ENCODE peak calls at places on chromosome 1, in nine cellular contexts. B, F, T, V, L, H, U, N and E are unnamed samples.

GRCh38 chr1:154750681-154751665 is 119.1 kb downstream of the KCNN3 start:
- DNase-seq in B (no peak), F (no peak), T (no peak), V (no peak), L (no peak), H (no peak), U (no peak), N (no peak), E (no peak)

GRCh38 chr1:162387226-162388082 is 5.9 kb downstream of the C1orf226 start:
- DNase-seq in B (no peak), F (no peak), T (no peak), V (no peak), L (no peak), H (no peak), U (no peak), N (peak), E (no peak)

GRCh38 chr1:54806931-54807611 is 5.9 kb upstream of the TTC22 start:
- DNase-seq in B (no peak), F (peak), T (no peak), V (no peak), L (no peak), H (peak), U (no peak), N (no peak), E (peak)

GRCh38 chr1:19336543-19336942 is 24.4 kb downstream of the SLC66A1 start:
- DNase-seq in B (peak), F (no peak), T (no peak), V (no peak), L (no peak), H (no peak), U (no peak), N (no peak), E (no peak)

GRCh38 chr1:38173157-38173831 is 126.7 kb upstream of the POU3F1 start:
- DNase-seq in B (no peak), F (no peak), T (no peak), V (no peak), L (no peak), H (no peak), U (no peak), N (no peak), E (no peak)

GRCh38 chr1:223353939-223354338 is 10.0 kb downstream of the SUSD4 start:
- DNase-seq in B (no peak), F (no peak), T (no peak), V (no peak), L (no peak), H (no peak), U (no peak), N (no peak), E (no peak)

GRCh38 chr1:60978421-60979357 is 103.7 kb upstream of the NFIA start:
- DNase-seq in B (peak), F (no peak), T (no peak), V (no peak), L (peak), H (peak), U (peak), N (no peak), E (peak)

GRCh38 chr1:154519661-154520060 is 17.4 kb upstream of the SHE start:
- DNase-seq in B (no peak), F (no peak), T (no peak), V (no peak), L (no peak), H (no peak), U (no peak), N (no peak), E (no peak)

GRCh38 chr1:53954128-53954527 is 8.0 kb downstream of the LRRC42 start:
- DNase-seq in B (no peak), F (no peak), T (no peak), V (no peak), L (no peak), H (no peak), U (no peak), N (no peak), E (no peak)

GRCh38 chr1:106926748-106927582 is 129.5 kb upstream of the PRMT6 start:
- DNase-seq in B (no peak), F (no peak), T (no peak), V (no peak), L (no peak), H (no peak), U (no peak), N (no peak), E (no peak)

GRCh38 chr1:18339161-18339560 is 141.6 kb upstream of the KLHDC7A start:
- DNase-seq in B (no peak), F (no peak), T (no peak), V (no peak), L (no peak), H (peak), U (no peak), N (no peak), E (no peak)

GRCh38 chr1:207495816-207496792 is at the start of gene CR1:
- DNase-seq in B (peak), F (peak), T (no peak), V (peak), L (no peak), H (peak), U (peak), N (peak), E (peak)

GRCh38 chr1:179807691-179808485 is 64.8 kb downstream of the FAM163A start:
- DNase-seq in B (no peak), F (no peak), T (no peak), V (no peak), L (no peak), H (no peak), U (no peak), N (no peak), E (no peak)

GRCh38 chr1:171292799-171293198 is 21.2 kb upstream of the FMO4 start:
- DNase-seq in B (no peak), F (no peak), T (no peak), V (no peak), L (no peak), H (no peak), U (no peak), N (no peak), E (no peak)

GRCh38 chr1:99490031-99490430 is 155.9 kb upstream of the PALMD start:
- DNase-seq in B (no peak), F (no peak), T (no peak), V (no peak), L (no peak), H (no peak), U (no peak), N (no peak), E (no peak)